ENCODE peak calls at places on chromosomes 4 and X, in six cellular contexts. E is trophoblast cell, L is mesenchymal stem cell, A is IMR-90, F is mesendoderm, G is H1. O is an unnamed sample.

GRCh38 chr4:185796176-185796575 is 15.8 kb downstream of the SORBS2 start:
- DNase-seq in E (no peak), L (no peak), A (no peak), F (peak; percentile 65), G (no peak), O (no peak)

GRCh38 chrX:106415276-106415895 is 196.4 kb upstream of the RADX start:
- DNase-seq in E (no peak), L (peak; percentile 3), A (peak; percentile 13), F (peak; percentile 60), G (no peak), O (peak; percentile 14)

GRCh38 chrX:51395807-51396728 is 63.4 kb downstream of the NUDT10 start:
- DNase-seq in E (peak; percentile 3), L (no peak), A (no peak), F (peak; percentile 52), G (peak; percentile 43), O (peak; percentile 2)

GRCh38 chr4:175891863-175892262 is 79.8 kb upstream of the GPM6A start:
- DNase-seq in E (no peak), L (peak; percentile 14), A (peak; percentile 4), F (peak; percentile 30), G (no peak), O (peak; percentile 12)

GRCh38 chr4:82865592-82865991 is 25.4 kb downstream of the SEC31A start:
- DNase-seq in E (peak; percentile 53), L (peak; percentile 98), A (peak; percentile 95), F (peak; percentile 10), G (no peak), O (no peak)

GRCh38 chrX:40021647-40022046 is 76.1 kb downstream of the BCOR start:
- DNase-seq in E (no peak), L (no peak), A (no peak), F (no peak), G (no peak), O (no peak)

GRCh38 chrX:37825225-37825842 is 22.0 kb downstream of the DYNLT3 start:
- DNase-seq in E (peak; percentile 16), L (peak; percentile 37), A (peak; percentile 38), F (peak; percentile 37), G (peak; percentile 44), O (peak; percentile 6)

GRCh38 chr4:125096662-125097061 is 218.1 kb upstream of the FAT4 start:
- DNase-seq in E (peak; percentile 52), L (no peak), A (no peak), F (no peak), G (no peak), O (no peak)

GRCh38 chr4:109548655-109549054 is 11.4 kb upstream of the MCUB start:
- DNase-seq in E (peak; percentile 25), L (peak; percentile 84), A (peak; percentile 92), F (no peak), G (no peak), O (no peak)

GRCh38 chr4:122450847-122451246 is 5.7 kb downstream of the IL2 start:
- DNase-seq in E (no peak), L (peak; percentile 33), A (peak; percentile 10), F (peak; percentile 95), G (peak; percentile 49), O (peak; percentile 29)

GRCh38 chrX:112043997-112044396 is 38.6 kb downstream of the TRPC5 start:
- DNase-seq in E (no peak), L (peak; percentile 32), A (peak; percentile 15), F (peak; percentile 31), G (no peak), O (peak; percentile 8)

GRCh38 chr4:85778809-85779124 is 303.8 kb downstream of the ARHGAP24 start:
- DNase-seq in E (no peak), L (peak; percentile 69), A (peak; percentile 38), F (no peak), G (no peak), O (no peak)

GRCh38 chrX:153495362-153495751 is 577 bp downstream of the BGN start:
- DNase-seq in E (no peak), L (no peak), A (peak; percentile 37), F (no peak), G (no peak), O (no peak)

GRCh38 chrX:155086202-155086840 is 15.0 kb downstream of the BRCC3 start:
- DNase-seq in E (no peak), L (peak; percentile 38), A (peak; percentile 12), F (peak; percentile 64), G (peak; percentile 63), O (no peak)

GRCh38 chrX:720858-721257 is 90.3 kb downstream of the SHOX start:
- DNase-seq in E (no peak), L (no peak), A (no peak), F (no peak), G (no peak), O (no peak)

GRCh38 chr4:1834047-1834769 is 21.7 kb downstream of the LETM1 start:
- DNase-seq in E (no peak), L (no peak), A (no peak), F (no peak), G (no peak), O (no peak)

GRCh38 chr4:1830642-1831228 is 25.2 kb downstream of the LETM1 start:
- DNase-seq in E (no peak), L (no peak), A (no peak), F (no peak), G (no peak), O (no peak)

GRCh38 chr4:1831331-1831730 is 24.6 kb downstream of the LETM1 start:
- DNase-seq in E (no peak), L (no peak), A (no peak), F (no peak), G (no peak), O (no peak)

GRCh38 chr4:1832690-1833089 is 23.3 kb downstream of the LETM1 start:
- DNase-seq in E (no peak), L (no peak), A (no peak), F (no peak), G (no peak), O (no peak)

GRCh38 chr4:1833307-1834046 is 22.5 kb downstream of the LETM1 start:
- DNase-seq in E (no peak), L (no peak), A (no peak), F (no peak), G (no peak), O (no peak)
- H3K4me3 ChIP-seq in E (no peak overlapping the region), L (no peak overlapping the region), A (no peak overlapping the region), F (no peak overlapping the region), G (no peak overlapping the region), O (no peak overlapping the region)

GRCh38 chr4:32037391-32037790 is 1317.2 kb downstream of the PCDH7 start:
- DNase-seq in E (no peak), L (no peak), A (no peak), F (no peak), G (no peak), O (no peak)

GRCh38 chr4:32030406-32030805 is 1310.2 kb downstream of the PCDH7 start:
- DNase-seq in E (peak; percentile 7), L (no peak), A (no peak), F (peak; percentile 14), G (no peak), O (no peak)

GRCh38 chr4:32031026-32031425 is 1310.9 kb downstream of the PCDH7 start:
- DNase-seq in E (no peak), L (no peak), A (no peak), F (no peak), G (no peak), O (no peak)

DNA sequence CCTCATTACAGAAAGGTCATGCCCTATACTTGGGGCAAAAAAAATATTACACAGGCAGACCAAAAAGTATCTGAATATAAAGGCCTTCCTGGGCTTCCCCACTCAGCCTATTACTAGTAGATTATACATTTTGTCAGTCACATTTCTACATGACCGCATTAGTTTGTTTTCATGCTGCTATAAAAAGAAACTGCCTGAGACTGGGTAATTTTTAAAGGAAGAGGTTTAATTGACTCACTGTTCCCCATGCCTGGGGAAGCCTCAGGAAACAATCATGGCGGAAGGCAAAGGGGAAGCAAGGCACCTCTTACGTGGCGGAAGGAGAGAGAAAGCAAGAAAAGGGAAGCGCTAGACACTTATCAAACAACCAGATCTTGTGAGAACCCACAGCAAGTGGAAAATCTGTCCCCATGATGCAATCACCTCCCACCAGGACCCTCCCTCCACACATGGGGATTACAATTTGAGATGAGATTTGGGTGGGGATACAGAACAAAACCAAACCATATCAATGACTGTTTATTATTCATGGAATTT is 1312.0 kb downstream of the PCDH7 start:
- DNase-seq in E (no peak), L (no peak), A (no peak), F (no peak), G (no peak), O (no peak)
- H3K23ac ChIP-seq in E (no peak overlapping the region), L (no peak overlapping the region), A (no peak overlapping the region), F (no peak overlapping the region), G (no peak overlapping the region), O (no peak overlapping the region)

GRCh38 chr4:94758700-94759399 is 1.1 kb downstream of the BMPR1B start:
- DNase-seq in E (no peak), L (peak; percentile 34), A (no peak), F (peak; percentile 64), G (no peak), O (peak; percentile 15)
- H3K4me3 ChIP-seq in E (peak overlapping the region; percentile 52), L (peak overlapping the region; percentile 81), A (peak overlapping the region; percentile 42), F (peak overlapping the region; percentile 41), G (peak overlapping the region; percentile 58), O (peak overlapping the region; percentile 66)

GRCh38 chr4:152973614-152974200 is 37.6 kb downstream of the FHDC1 start:
- DNase-seq in E (no peak), L (no peak), A (no peak), F (no peak), G (no peak), O (no peak)
- H3K23ac ChIP-seq in E (no peak overlapping the region), L (no peak overlapping the region), A (no peak overlapping the region), F (no peak overlapping the region), G (no peak overlapping the region), O (no peak overlapping the region)

GRCh38 chr4:38488891-38489861 is 174.8 kb upstream of the KLF3 start:
- DNase-seq in E (no peak), L (peak; percentile 33), A (no peak), F (peak; percentile 68), G (peak; percentile 52), O (peak; percentile 91)
- H3K4me3 ChIP-seq in E (no peak overlapping the region), L (no peak overlapping the region), A (no peak overlapping the region), F (no peak overlapping the region), G (no peak overlapping the region), O (peak overlapping the region; percentile 35)

DNA sequence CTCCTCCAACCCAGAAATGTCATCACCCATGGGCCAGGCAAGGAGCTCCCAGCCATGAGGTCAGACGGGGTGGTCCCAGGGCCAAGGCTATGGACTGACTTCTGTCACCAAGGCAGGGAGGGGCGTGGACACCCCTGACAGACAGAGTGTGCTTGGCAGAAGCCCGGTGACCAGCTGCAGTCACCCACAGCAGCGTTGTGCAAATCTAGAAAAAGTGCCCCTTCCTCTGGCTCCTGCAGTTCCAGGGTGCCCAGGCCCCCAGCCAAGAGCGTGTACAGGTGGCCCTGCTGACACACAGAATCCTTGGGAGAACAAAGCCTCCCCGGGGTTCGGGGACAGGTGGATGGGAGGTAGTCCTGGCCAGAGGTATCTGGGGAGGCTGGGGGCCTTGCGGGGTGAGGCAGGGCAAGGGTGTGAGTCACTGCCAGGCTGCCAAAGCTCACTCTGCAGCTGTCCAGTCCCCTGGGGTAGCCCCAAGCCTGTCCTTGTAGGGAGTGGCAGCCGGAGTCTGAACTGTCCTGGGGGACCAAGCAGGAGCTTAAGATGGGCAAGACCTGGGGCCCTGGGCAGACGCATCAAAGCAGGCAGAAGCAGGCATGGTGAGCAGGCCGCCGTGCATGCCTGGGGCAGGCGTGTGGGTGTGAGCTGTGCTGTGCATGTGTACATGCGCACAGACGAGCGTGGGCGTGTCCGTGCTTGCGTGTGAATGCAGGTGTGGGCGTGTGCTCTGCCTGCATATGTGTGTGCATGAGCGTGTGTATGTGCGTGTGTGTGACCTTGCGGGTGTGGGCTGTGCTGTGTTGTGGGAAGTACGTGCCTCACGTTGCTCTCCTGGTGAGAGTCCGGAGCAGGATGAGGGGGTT is 3.3 kb downstream of the MYL5 start:
- DNase-seq in E (peak; percentile 73), L (no peak), A (no peak), F (no peak), G (no peak), O (no peak)
- H3K23ac ChIP-seq in E (peak overlapping the region; percentile 50), L (peak overlapping the region; percentile 8), A (no peak overlapping the region), F (no peak overlapping the region), G (no peak overlapping the region), O (peak overlapping the region; percentile 98)

GRCh38 chrX:71618303-71618721 is at the start of gene CXCR3:
- DNase-seq in E (no peak), L (no peak), A (no peak), F (no peak), G (no peak), O (no peak)
- H3K4me3 ChIP-seq in E (no peak within 1 kb of the TSS), L (no peak within 1 kb of the TSS), A (no peak within 1 kb of the TSS), F (no peak within 1 kb of the TSS), G (no peak within 1 kb of the TSS), O (no peak within 1 kb of the TSS)

O was measured in neuronal stem cell.